ENCODE peak calls at places on chromosomes 13 and 19, in six cellular contexts. E, N, Y, L, M and H are unnamed samples.

GRCh38 chr13:77417897-77418296 is 91.0 kb upstream of the MYCBP2 start:
- DNase-seq in Y (no peak), L (no peak), M (no peak), E (no peak), N (no peak), H (no peak)

GRCh38 chr13:55534306-55534705 is 1606.4 kb upstream of the PRR20A start:
- DNase-seq in M (no peak), L (no peak), N (no peak), Y (no peak), E (no peak), H (no peak)

GRCh38 chr19:48419158-48419920 is 25.9 kb downstream of the GRIN2D start:
- DNase-seq in N (no peak), L (no peak), Y (no peak), M (no peak), E (peak), H (no peak)

GRCh38 chr13:110774051-110774450 is 60.6 kb downstream of the ING1 start:
- DNase-seq in E (no peak), N (no peak), L (no peak), M (no peak), Y (no peak), H (no peak)

GRCh38 chr13:49858183-49858856 is 65.8 kb upstream of the KPNA3 start:
- DNase-seq in L (no peak), M (no peak), N (peak), E (peak), Y (no peak), H (no peak)

GRCh38 chr13:54607421-54607820 is 1578.8 kb downstream of the OLFM4 start:
- DNase-seq in L (no peak), Y (no peak), M (no peak), E (no peak), N (no peak), H (no peak)

GRCh38 chr19:18604820-18605159 is 1.8 kb downstream of the CRLF1 start:
- DNase-seq in E (no peak), L (no peak), N (no peak), Y (no peak), M (no peak), H (no peak)

GRCh38 chr13:47484564-47484963 is 516.5 kb downstream of the SUCLA2 start:
- DNase-seq in M (no peak), L (no peak), Y (no peak), E (peak), N (peak), H (no peak)

GRCh38 chr19:33830264-33830663 is 33.6 kb downstream of the KCTD15 start:
- DNase-seq in L (no peak), M (no peak), E (no peak), Y (no peak), N (no peak), H (no peak)

GRCh38 chr13:98174321-98174720 is 2.7 kb downstream of the RNF113B start:
- DNase-seq in N (no peak), L (no peak), E (no peak), Y (no peak), M (no peak), H (no peak)

GRCh38 chr13:65710514-65710913 is 1519.6 kb downstream of the PCDH9 start:
- DNase-seq in E (no peak), L (no peak), Y (no peak), N (no peak), M (no peak), H (no peak)

GRCh38 chr13:87259479-87260083 is 411.6 kb upstream of the SLITRK5 start:
- DNase-seq in L (no peak), M (no peak), Y (no peak), N (no peak), E (no peak), H (no peak)

GRCh38 chr19:30785728-30786127 is 413.5 kb downstream of the ZNF536 start:
- DNase-seq in E (no peak), Y (peak), N (no peak), L (no peak), M (no peak), H (no peak)
- TF ChIP-seq CTCF in E (no peak), Y (no peak), N (no peak), L (no peak), M (no peak), H (no peak)

GRCh38 chr13:40993119-40993518 is 26.0 kb downstream of the ELF1 start:
- DNase-seq in M (no peak), E (no peak), N (no peak), Y (no peak), L (no peak), H (no peak)
- TF ChIP-seq CTCF in M (no peak), E (no peak), N (no peak), Y (no peak), L (no peak), H (no peak)

DNA sequence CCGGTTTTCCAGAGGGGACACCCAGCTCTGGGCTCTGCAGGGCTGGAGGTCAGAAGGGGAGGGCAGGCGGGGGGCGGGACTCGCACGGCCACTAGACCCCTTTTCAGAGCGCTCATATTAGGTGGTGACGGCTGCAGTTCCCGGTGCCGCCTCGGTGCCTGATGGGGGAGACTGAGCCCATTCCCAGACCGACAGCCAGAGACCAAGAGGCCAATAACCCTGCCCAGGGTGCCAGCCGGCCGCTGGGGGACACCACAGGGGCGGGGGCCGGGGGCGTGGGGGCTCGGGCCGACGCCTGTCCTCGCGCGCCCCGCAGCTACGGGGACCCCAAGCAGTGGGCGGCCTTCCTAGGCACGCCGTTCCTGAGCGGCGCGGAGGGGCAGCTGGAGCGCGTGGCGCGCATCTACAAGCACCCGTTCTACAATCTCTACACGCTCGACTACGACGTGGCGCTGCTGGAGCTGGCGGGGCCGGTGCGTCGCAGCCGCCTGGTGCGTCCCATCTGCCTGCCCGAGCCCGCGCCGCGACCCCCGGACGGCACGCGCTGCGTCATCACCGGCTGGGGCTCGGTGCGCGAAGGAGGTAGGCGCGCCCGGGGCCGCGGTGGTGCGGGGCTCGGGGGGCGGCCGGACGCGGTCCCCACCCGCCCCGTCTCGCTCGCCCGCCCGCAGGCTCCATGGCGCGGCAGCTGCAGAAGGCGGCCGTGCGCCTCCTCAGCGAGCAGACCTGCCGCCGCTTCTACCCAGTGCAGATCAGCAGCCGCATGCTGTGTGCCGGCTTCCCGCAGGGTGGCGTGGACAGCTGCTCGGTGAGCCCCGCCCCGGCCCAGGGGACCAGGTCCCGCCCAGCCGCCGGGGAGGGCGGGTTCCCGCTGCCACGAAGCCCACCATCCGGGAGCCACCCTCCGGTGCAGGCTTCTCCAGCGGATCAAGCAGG is 2.4 kb downstream of the TIMM13 start:
- DNase-seq in E (peak), M (no peak), L (peak), N (peak), Y (no peak), H (no peak)
- TF ChIP-seq CTCF in E (peak), M (peak), L (no peak), N (peak), Y (no peak), H (no peak)

GRCh38 chr19:53130506-53130905 is 2.2 kb downstream of the ZNF415 start:
- DNase-seq in M (no peak), E (no peak), L (no peak), N (no peak), Y (no peak), H (no peak)

GRCh38 chr19:53136432-53136831 is 3.7 kb upstream of the ZNF415 start:
- DNase-seq in L (no peak), Y (no peak), M (no peak), N (no peak), E (no peak), H (no peak)

GRCh38 chr19:53131085-53131484 is 1.6 kb downstream of the ZNF415 start:
- DNase-seq in M (no peak), N (no peak), E (no peak), L (no peak), Y (no peak), H (no peak)

GRCh38 chr19:53132231-53132991 is at the start of gene ZNF415:
- DNase-seq in N (no peak), L (peak), E (peak), Y (peak), M (peak), H (peak)

GRCh38 chr19:53131732-53132131 is 978 bp downstream of the ZNF415 start:
- DNase-seq in Y (no peak), L (no peak), N (no peak), E (no peak), M (no peak), H (no peak)
- TF ChIP-seq CTCF in Y (no peak), L (no peak), N (no peak), E (no peak), M (no peak), H (no peak)

DNA sequence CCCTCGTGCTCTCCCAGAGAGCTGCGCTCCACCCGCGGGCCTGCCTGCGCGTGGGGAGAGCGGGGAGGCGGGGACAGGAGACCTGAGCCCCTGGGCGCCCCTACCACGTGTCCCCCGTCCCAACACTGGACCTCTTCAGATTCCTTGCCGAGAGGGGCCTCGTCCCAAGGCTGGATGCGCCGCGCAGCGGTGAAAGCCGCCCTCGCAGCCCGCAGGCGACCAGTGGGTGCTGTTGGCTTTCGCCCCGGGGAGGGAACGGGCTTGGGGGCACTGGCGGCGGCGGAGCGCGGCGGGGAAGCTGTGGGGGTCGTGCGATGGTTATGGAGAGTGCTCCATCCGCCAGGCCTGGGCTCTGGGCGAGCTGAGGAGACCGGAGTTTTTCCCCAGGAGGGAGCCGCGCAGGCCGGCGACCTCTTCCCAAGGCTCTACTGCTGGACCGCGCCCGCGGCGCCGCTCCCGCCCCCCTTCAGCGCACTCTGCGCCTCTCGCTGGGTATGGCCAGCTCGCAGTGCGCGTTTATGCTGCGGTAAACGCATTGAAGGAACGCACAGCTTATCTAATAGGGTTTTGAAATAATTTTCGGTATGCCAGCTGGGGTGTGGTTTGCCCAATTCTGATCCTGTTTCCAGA is 17.2 kb upstream of the RNF17 start:
- DNase-seq in E (no peak), L (no peak), Y (no peak), M (no peak), N (no peak), H (no peak)
- TF ChIP-seq CTCF in E (no peak), L (no peak), Y (no peak), M (no peak), N (peak), H (no peak)

GRCh38 chr19:41691268-41691970 is 3.3 kb upstream of the CEACAM7 start:
- DNase-seq in E (no peak), Y (no peak), M (no peak), N (no peak), L (peak), H (no peak)
- TF ChIP-seq CTCF in E (peak), Y (no peak), M (peak), N (peak), L (peak), H (no peak)

GRCh38 chr19:22427587-22428298 is 5.6 kb upstream of the ZNF98 start:
- DNase-seq in Y (no peak), M (no peak), N (no peak), L (no peak), E (no peak), H (no peak)
- TF ChIP-seq CTCF in Y (no peak), M (no peak), N (no peak), L (no peak), E (no peak), H (no peak)

DNA sequence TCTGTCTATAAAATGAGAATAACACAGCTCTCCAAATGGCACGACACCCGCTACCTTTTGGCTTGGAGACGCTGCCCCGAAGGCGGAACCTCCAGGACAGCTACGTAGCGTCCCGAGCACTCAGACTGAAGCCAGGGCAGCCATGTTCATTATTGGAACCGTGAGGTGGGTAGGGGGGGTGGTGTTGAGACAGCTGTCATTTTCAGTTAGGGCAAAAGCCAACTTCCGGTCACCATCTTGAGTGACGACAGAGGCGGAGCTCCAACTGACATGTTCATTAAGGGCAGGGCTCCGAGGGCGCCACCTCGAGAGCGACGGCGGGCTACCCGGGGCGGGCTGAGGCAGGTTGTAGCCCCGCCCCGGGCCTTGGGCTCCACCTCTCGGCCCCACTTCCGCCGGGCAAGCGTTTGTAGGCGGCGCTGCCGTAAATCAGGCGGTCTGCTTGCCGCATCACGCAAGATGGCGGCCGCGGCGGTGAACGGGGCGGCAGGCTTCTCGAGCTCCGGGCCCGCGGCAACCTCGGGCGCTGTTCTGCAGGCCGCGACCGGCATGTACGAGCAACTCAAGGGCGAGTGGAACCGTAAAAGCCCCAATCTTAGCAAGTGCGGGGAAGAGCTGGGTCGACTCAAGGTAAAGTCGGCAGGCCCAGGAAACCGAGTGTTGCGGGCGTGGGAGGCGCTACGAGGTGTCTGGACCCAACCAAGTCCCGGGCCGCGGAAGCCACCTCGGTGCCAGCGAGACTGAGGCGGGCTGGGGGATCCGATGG is at the start of gene PSMD8:
- DNase-seq in E (peak), N (peak), M (peak), Y (peak), L (peak), H (peak)
- TF ChIP-seq CTCF in E (peak), N (peak), M (peak), Y (no peak), L (peak), H (no peak)

GRCh38 chr19:55146078-55146647 is 2.8 kb downstream of the TNNT1 start:
- DNase-seq in L (no peak), M (no peak), Y (no peak), E (no peak), N (no peak), H (no peak)
- TF ChIP-seq CTCF in L (peak), M (peak), Y (no peak), E (peak), N (peak), H (no peak)